ENCODE peak calls at places on chromosomes 16 and 17, in five cellular contexts. W is fibroblast of lung; P is A549; B is CD8-positive, alpha-beta memory T cell; E is ovary. L is an unnamed sample.

GRCh38 chr17:51461578-51462004 is 201.2 kb downstream of the UTP18 start:
- DNase-seq in W (peak; percentile 15), P (peak; percentile 81), B (peak; percentile 47), E (peak; percentile 59), L (no peak)

GRCh38 chr16:85393674-85394510 is 219.2 kb upstream of the GSE1 start:
- DNase-seq in W (peak; percentile 61), P (peak; percentile 65), B (peak; percentile 75), E (peak; percentile 84), L (no peak)

GRCh38 chr17:45279898-45280297 is 18.0 kb upstream of the SPATA32 start:
- DNase-seq in W (no peak), P (no peak), B (no peak), E (no peak), L (no peak)

GRCh38 chr16:72884573-72884972 is 163.4 kb downstream of the ZFHX3 start:
- DNase-seq in W (no peak), P (no peak), B (no peak), E (no peak), L (no peak)

GRCh38 chr16:88967800-88968588 is 9.0 kb downstream of the CBFA2T3 start:
- DNase-seq in W (no peak), P (no peak), B (no peak), E (no peak), L (no peak)

GRCh38 chr17:70961341-70961740 is 792.0 kb downstream of the KCNJ2 start:
- DNase-seq in W (no peak), P (no peak), B (no peak), E (no peak), L (no peak)

GRCh38 chr16:25855063-25855462 is 163.3 kb downstream of the HS3ST4 start:
- DNase-seq in W (no peak), P (no peak), B (no peak), E (no peak), L (no peak)

GRCh38 chr16:8798174-8798527 is 512 bp downstream of the PMM2 start:
- DNase-seq in W (peak; percentile 31), P (peak; percentile 7), B (no peak), E (no peak), L (no peak)

GRCh38 chr17:75878174-75878998 is at the start of gene TRIM47:
- DNase-seq in W (peak; percentile 65), P (peak; percentile 83), B (no peak), E (peak; percentile 77), L (no peak)

GRCh38 chr16:48611329-48612137 is 1.6 kb upstream of the N4BP1 start:
- DNase-seq in W (no peak), P (peak; percentile 26), B (peak; percentile 93), E (no peak), L (no peak)

GRCh38 chr16:69531988-69532387 is 33.8 kb upstream of the NFAT5 start:
- DNase-seq in W (no peak), P (no peak), B (no peak), E (no peak), L (no peak)

GRCh38 chr17:45221081-45221996 is at the start of gene FMNL1:
- DNase-seq in W (no peak), P (no peak), B (peak; percentile 79), E (no peak), L (no peak)

GRCh38 chr16:77807-78443 is at the start of gene MPG:
- DNase-seq in W (peak; percentile 68), P (peak; percentile 77), B (peak; percentile 88), E (peak; percentile 92), L (no peak)

GRCh38 chr17:62109924-62110323 is 44.8 kb upstream of the MED13 start:
- DNase-seq in W (no peak), P (no peak), B (no peak), E (no peak), L (no peak)

GRCh38 chr17:40150215-40150614 is 9.9 kb downstream of the CASC3 start:
- DNase-seq in W (no peak), P (no peak), B (no peak), E (no peak), L (no peak)

GRCh38 chr16:11668590-11669379 is 530 bp downstream of the SNN start:
- DNase-seq in W (no peak), P (no peak), B (no peak), E (peak; percentile 66), L (no peak)

GRCh38 chr16:19380316-19380715 is 37.4 kb upstream of the TMC5 start:
- DNase-seq in W (no peak), P (no peak), B (no peak), E (no peak), L (no peak)

GRCh38 chr17:78032166-78032565 is 73.7 kb downstream of the TNRC6C start:
- DNase-seq in W (peak; percentile 70), P (no peak), B (no peak), E (no peak), L (peak; percentile 21)

GRCh38 chr16:77250395-77250794 is 51.2 kb downstream of the SYCE1L start:
- DNase-seq in W (peak; percentile 49), P (no peak), B (no peak), E (no peak), L (peak; percentile 37)

GRCh38 chr17:65290616-65291015 is 153.4 kb downstream of the RGS9 start:
- DNase-seq in W (no peak), P (no peak), B (no peak), E (no peak), L (no peak)

GRCh38 chr16:56370836-56371235 is 54.5 kb downstream of the AMFR start:
- DNase-seq in W (peak; percentile 47), P (peak; percentile 53), B (no peak), E (no peak), L (no peak)

GRCh38 chr16:2712063-2712441 is 8.0 kb downstream of the PRSS27 start:
- DNase-seq in W (no peak), P (no peak), B (no peak), E (no peak), L (no peak)

GRCh38 chr16:15641753-15642556 is 999 bp downstream of the MARF1 start:
- DNase-seq in W (no peak), P (no peak), B (no peak), E (no peak), L (no peak)

GRCh38 chr16:13935408-13935807 is 15.5 kb downstream of the ERCC4 start:
- DNase-seq in W (no peak), P (peak; percentile 30), B (no peak), E (no peak), L (no peak)

GRCh38 chr16:86761117-86761971 is 183.0 kb downstream of the FOXL1 start:
- DNase-seq in W (peak; percentile 73), P (peak; percentile 69), B (no peak), E (no peak), L (no peak)

GRCh38 chr16:88764913-88765349 is 20.1 kb downstream of the PIEZO1 start:
- DNase-seq in W (no peak), P (no peak), B (no peak), E (no peak), L (no peak)

GRCh38 chr16:29900102-29900887 is at the start of gene ASPHD1:
- DNase-seq in W (peak; percentile 67), P (peak; percentile 77), B (peak; percentile 71), E (peak; percentile 82), L (peak; percentile 62)

GRCh38 chr17:48060249-48060648 is 12.1 kb downstream of the NFE2L1 start:
- DNase-seq in W (no peak), P (no peak), B (no peak), E (no peak), L (no peak)

GRCh38 chr17:40075216-40076100 is 12.7 kb downstream of the THRA start:
- DNase-seq in W (peak; percentile 75), P (peak; percentile 75), B (peak; percentile 79), E (peak; percentile 83), L (no peak)

GRCh38 chr17:63445571-63446217 is 412 bp downstream of the CYB561 start:
- DNase-seq in W (no peak), P (peak; percentile 76), B (peak; percentile 82), E (no peak), L (no peak)

GRCh38 chr17:2179615-2180295 is 123.8 kb downstream of the SMG6 start:
- DNase-seq in W (peak; percentile 100), P (no peak), B (no peak), E (peak; percentile 93), L (peak; percentile 99)

GRCh38 chr17:37261286-37261685 is 114.5 kb upstream of the C17orf78 start:
- DNase-seq in W (no peak), P (no peak), B (no peak), E (no peak), L (no peak)

GRCh38 chr17:4187076-4187475 is 44.1 kb downstream of the CYB5D2 start:
- DNase-seq in W (no peak), P (no peak), B (no peak), E (no peak), L (no peak)

DNA sequence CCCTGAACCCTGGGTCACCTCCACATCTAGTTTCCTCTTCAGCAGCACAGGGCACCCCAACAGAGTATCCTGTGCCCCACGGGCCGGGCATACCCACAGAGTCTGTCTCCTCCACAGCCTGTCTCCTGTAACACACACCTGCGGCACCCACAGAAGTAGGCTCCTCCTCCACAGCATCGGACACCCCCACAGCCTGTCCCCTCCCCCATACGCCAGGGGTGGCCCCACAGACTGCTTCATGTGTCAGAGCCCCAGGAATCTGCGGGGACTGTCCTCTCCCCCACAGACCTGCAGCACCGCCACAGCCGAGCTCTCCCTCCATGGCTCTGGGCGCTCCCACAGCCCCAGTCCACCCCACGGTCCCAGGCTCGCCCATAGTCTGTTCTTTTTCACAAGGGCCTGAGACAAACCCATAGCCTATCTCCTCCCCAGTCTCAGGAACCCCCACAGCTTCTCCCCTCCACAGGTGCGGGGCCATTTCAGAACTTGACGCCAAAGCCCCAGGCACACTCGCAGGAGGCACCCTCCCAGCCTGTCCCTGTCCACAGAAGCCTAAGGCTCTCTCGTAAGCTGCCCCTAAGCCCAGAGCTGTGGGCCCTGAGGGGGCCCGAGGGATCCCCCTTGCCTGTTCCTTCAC is 1.4 kb downstream of the KIAA0753 start:
- DNase-seq in W (no peak), P (no peak), B (no peak), E (peak; percentile 31), L (no peak)
- H3K4me3 ChIP-seq in W (peak overlapping the region; percentile 83), P (peak overlapping the region; percentile 81), B (peak overlapping the region; percentile 66), E (peak overlapping the region; percentile 76), L (peak overlapping the region; percentile 96)

GRCh38 chr17:38572665-38573365 is 32.9 kb downstream of the SRCIN1 start:
- DNase-seq in W (no peak), P (peak; percentile 23), B (no peak), E (no peak), L (no peak)
- H3K4me3 ChIP-seq in W (no peak overlapping the region), P (peak overlapping the region; percentile 61), B (no peak overlapping the region), E (peak overlapping the region; percentile 22), L (no peak overlapping the region)

GRCh38 chr17:49952912-49953497 is 16.0 kb upstream of the DLX4 start:
- DNase-seq in W (no peak), P (no peak), B (no peak), E (peak; percentile 79), L (peak; percentile 6)
- H3K4me3 ChIP-seq in W (no peak overlapping the region), P (no peak overlapping the region), B (no peak overlapping the region), E (no peak overlapping the region), L (no peak overlapping the region)

DNA sequence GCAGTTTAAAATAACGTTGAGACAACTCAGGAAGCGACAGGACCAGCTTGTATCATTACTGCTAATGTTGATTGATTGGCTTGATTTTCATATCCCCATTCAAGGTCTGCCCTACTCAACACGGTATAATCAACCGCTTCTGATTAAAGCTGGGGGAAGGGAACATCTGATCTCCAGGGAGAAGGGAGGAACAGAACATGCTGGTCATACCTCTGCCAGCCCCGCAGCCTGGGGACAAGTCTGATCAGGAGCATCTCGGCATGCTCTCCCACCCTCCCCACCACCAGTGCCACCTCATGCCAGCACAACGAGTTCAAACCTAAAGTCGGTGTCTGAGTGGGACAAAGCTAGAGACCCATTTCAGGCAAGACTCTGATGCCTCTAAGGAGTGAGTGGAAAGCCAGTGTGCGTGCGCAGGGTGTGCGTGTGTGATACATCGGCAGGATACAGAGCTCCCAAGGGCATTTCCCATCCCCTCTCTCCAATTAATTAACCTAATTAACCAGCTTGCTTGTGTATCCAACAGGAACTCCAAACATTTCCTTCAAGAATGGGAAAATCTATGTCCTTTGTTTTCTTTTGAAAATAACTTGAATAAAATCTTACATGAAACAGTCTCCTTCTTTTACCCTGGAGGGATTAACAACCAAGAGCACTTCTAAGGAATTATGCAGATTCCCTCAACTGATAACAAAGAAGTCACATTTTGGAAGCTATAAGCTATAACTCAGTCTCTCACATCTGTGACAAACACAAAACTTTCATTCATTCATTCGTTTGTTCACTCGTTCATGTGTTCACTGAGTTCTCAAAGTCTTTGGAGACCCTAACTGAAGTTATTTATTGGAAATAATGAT is 10.1 kb downstream of the ATPAF2 start:
- DNase-seq in W (no peak), P (no peak), B (no peak), E (no peak), L (no peak)
- H3K4me3 ChIP-seq in W (no peak overlapping the region), P (no peak overlapping the region), B (no peak overlapping the region), E (no peak overlapping the region), L (no peak overlapping the region)

L was measured in skeletal muscle cell.